ENCODE peak calls at places on chromosomes 5 and 9, in seven cellular contexts. H is tibial artery; P is MM.1S; L is PC-9; V is psoas muscle; O is CD8-positive, alpha-beta T cell; Q is sigmoid colon. D is an unnamed sample. For H3K4me1, the result is how much of the 10 kb centered on the place peaks cover.

GRCh38 chr5:109453251-109453650 is 43.5 kb upstream of the PJA2 start:
- DNase-seq in L (no peak), P (no peak), V (no peak), Q (no peak), H (no peak), O (no peak), D (no peak)

GRCh38 chr5:17087035-17087434 is 130.4 kb upstream of the BASP1 start:
- DNase-seq in O (no peak), H (no peak), V (no peak), Q (no peak), L (no peak), P (no peak), D (no peak)

GRCh38 chr9:134502261-134503211 is 139.1 kb upstream of the COL5A1 start:
- DNase-seq in V (peak), H (peak), O (no peak), P (no peak), Q (peak), L (peak), D (peak)

GRCh38 chr5:32023816-32024215 is 150.3 kb downstream of the GOLPH3 start:
- DNase-seq in L (no peak), V (no peak), O (no peak), H (no peak), Q (no peak), P (no peak), D (no peak)

GRCh38 chr5:172789687-172790495 is 18.9 kb upstream of the DUSP1 start:
- DNase-seq in V (no peak), H (peak), Q (peak), L (no peak), P (no peak), O (no peak), D (peak)

GRCh38 chr9:89483592-89484474 is 14.1 kb downstream of the SEMA4D start:
- DNase-seq in O (peak), V (no peak), L (no peak), P (no peak), Q (no peak), H (no peak), D (no peak)

GRCh38 chr9:96057155-96057554 is 181.7 kb downstream of the ERCC6L2 start:
- DNase-seq in V (no peak), Q (no peak), H (no peak), O (no peak), P (no peak), L (no peak), D (no peak)

GRCh38 chr5:174412374-174412773 is 312.0 kb upstream of the MSX2 start:
- DNase-seq in P (no peak), H (no peak), Q (no peak), O (no peak), L (no peak), V (no peak), D (no peak)

GRCh38 chr5:16456103-16456832 is 9.3 kb downstream of the ZNF622 start:
- DNase-seq in Q (no peak), H (no peak), O (no peak), P (peak), V (peak), L (peak), D (no peak)

GRCh38 chr9:101472891-101473290 is 37.3 kb upstream of the ALDOB start:
- DNase-seq in L (no peak), O (no peak), H (no peak), V (no peak), Q (no peak), P (no peak), D (no peak)

GRCh38 chr9:131255731-131256197 is 20.5 kb downstream of the FAM78A start:
- DNase-seq in O (no peak), L (no peak), V (no peak), H (no peak), Q (no peak), P (no peak), D (no peak)

DNA sequence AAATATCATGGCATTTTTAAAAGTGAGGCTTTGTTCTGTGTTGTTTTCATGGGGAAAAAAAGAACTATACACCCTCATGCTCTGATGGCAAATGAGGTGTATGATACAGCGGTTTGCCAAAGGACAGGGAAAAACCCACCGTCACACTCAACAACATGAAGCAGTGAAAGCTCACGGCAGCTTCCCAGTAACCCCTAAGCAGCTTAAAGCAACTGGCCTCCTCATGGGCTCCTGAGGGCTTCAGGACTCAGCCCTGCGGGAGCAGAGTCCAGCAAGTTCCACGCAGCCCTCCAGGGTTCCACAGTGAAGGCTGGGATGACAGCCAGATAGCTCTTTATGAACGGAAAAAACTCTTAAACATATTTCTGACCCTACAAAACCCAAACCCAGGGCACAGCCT is 12.9 kb downstream of the BARHL1 start:
- DNase-seq in V (no peak), Q (no peak), H (no peak), P (no peak), L (peak), O (no peak), D (no peak)
- H3K4me3 ChIP-seq in V (no peak), Q (no peak), H (no peak), P (no peak), L (no peak), O (no peak), D (no peak)

DNA sequence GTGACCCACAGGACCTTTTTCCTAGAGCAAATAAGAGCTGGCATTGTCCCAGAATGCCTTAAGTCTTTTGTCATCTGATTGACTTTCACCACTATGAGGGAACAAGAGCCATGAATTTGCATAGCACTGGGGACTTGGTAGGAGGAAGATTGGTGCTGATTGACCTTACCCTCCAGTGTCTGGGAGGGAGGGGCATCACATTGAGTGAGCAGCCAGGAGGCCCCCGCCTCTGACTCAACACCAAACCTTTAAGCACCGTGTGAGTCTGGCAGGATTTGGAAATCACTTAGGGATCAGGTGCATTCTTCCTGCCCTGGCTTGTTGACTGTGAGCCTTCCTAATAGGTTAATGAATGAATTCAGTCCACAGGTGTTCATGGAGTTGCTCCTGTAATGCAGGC is 40.7 kb downstream of the WNK2 start:
- DNase-seq in V (no peak), O (no peak), Q (no peak), L (peak), P (no peak), H (no peak), D (peak)
- H3K4me1 ChIP-seq in V (under half), O (under half), Q (half or more), L (half or more), P (under half), H (under half), D (under half)

GRCh38 chr5:134467231-134467630 is 55.5 kb upstream of the CDKN2AIPNL start:
- DNase-seq in V (no peak), O (no peak), H (no peak), L (no peak), Q (no peak), P (no peak), D (peak)
- H3K4me3 ChIP-seq in V (no peak), O (no peak), H (peak), L (no peak), Q (peak), P (no peak), D (no peak)

GRCh38 chr9:70113403-70114022 is 69.9 kb downstream of the MAMDC2 start:
- DNase-seq in L (no peak), O (no peak), H (peak), V (peak), P (peak), Q (peak), D (no peak)

GRCh38 chr9:70114898-70115297 is 71.2 kb downstream of the MAMDC2 start:
- DNase-seq in L (no peak), H (no peak), V (no peak), Q (no peak), O (no peak), P (no peak), D (no peak)

GRCh38 chr9:70111042-70111602 is 67.5 kb downstream of the MAMDC2 start:
- DNase-seq in Q (peak), L (peak), O (no peak), P (peak), H (peak), V (peak), D (no peak)

GRCh38 chr9:70111641-70112236 is 68.1 kb downstream of the MAMDC2 start:
- DNase-seq in P (no peak), L (peak), O (no peak), H (no peak), V (no peak), Q (no peak), D (no peak)

GRCh38 chr9:70112981-70113380 is 69.3 kb downstream of the MAMDC2 start:
- DNase-seq in Q (no peak), O (no peak), V (no peak), H (no peak), L (no peak), P (no peak), D (no peak)
- H3K4me1 ChIP-seq in Q (under half), O (under half), V (under half), H (under half), L (under half), P (under half), D (under half)

DNA sequence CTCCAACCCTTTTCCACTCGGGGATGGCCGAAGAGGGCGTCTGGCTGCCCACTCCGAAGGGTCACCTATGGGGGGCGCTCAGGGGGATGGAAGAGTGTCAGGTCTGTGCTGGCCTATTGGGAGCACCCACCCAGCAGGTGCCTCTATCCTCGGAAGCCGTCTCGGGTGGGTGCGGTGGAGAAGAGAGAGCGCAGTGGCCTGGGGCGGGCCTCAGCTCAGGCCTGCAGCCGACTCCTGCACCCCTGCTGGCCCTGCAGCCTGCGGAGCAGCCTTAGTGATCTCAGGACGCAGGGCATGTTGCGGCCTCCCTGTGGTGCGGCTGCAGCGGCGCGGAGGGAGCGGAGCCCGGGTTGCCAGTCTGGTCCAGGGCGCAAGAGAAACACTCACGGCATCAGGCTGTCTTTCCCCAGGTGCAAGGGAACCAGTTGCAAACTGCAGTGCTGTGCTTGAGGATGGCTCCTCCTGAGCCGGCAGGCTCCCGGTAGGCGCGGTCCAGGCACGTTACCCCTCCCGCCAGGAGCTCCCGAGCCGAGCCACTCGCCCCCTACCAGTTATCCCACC is 1.5 kb upstream of the IRX2 start:
- DNase-seq in O (no peak), L (no peak), P (no peak), Q (no peak), H (no peak), V (no peak), D (no peak)
- H3K4me3 ChIP-seq in O (no peak), L (no peak), P (no peak), Q (no peak), H (no peak), V (no peak), D (no peak)

GRCh38 chr9:105295151-105295550 is 50.7 kb downstream of the SLC44A1 start:
- DNase-seq in P (no peak), O (no peak), H (no peak), L (no peak), Q (no peak), V (no peak), D (no peak)

GRCh38 chr9:105291422-105291859 is 47.0 kb downstream of the SLC44A1 start:
- DNase-seq in O (no peak), H (no peak), V (no peak), P (no peak), Q (no peak), L (no peak), D (no peak)

GRCh38 chr9:105291938-105292337 is 47.5 kb downstream of the SLC44A1 start:
- DNase-seq in O (no peak), P (no peak), L (no peak), Q (no peak), V (no peak), H (no peak), D (no peak)

GRCh38 chr9:105295986-105296385 is 51.5 kb downstream of the SLC44A1 start:
- DNase-seq in Q (no peak), L (no peak), O (no peak), P (no peak), H (no peak), V (no peak), D (no peak)

GRCh38 chr9:105293408-105293807 is 49.0 kb downstream of the SLC44A1 start:
- DNase-seq in V (no peak), P (no peak), L (no peak), H (no peak), Q (no peak), O (no peak), D (no peak)
- H3K4me1 ChIP-seq in V (under half), P (under half), L (half or more), H (under half), Q (under half), O (under half), D (under half)

DNA sequence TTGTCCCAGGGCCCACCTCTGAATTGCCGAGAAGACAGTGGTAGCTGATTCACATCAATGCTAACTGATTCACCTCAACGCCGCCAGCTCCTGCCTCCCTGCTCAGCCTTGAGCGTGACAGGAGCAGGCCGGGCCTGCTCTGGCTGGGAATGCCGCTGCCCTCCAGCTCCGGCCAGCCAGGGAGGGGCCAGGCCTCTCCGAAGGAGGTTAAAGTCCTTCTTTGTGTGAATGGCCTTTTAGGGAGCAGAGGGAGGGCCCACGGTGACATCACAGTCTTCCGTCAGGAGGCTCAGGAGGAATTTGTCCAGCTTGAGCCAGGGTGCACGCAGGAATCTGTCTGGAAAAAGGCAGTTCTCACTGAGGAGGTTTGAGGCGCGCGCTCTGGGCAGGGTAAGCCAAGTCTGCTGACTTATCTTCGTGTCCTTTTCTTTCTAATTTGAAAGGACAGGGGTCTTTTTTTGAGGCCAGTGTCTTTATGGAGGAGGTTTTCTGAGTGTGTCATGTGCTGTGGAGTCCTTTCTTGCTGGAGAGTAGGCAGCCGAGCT is 82.7 kb downstream of the C9orf152 start:
- DNase-seq in Q (peak), H (peak), V (peak), O (no peak), L (no peak), P (no peak), D (peak)
- H3K4me3 ChIP-seq in Q (peak), H (peak), V (peak), O (no peak), L (no peak), P (no peak), D (peak)

GRCh38 chr9:70438341-70438924 is 24.0 kb upstream of the KLF9 start:
- DNase-seq in Q (peak), O (no peak), V (peak), H (peak), P (no peak), L (no peak), D (peak)
- H3K4me1 ChIP-seq in Q (under half), O (under half), V (under half), H (under half), P (under half), L (under half), D (under half)